ENCODE peak calls at places on chromosomes 1 and 21, in six cellular contexts. One of them, this sample, is unnamed. For H3K4me1, the result is how much of the 10 kb centered on the place peaks cover.

GRCh38 chr1:181514298-181515290 is 31.3 kb downstream of the CACNA1E start:
- DNase-seq in tibial nerve: no peak
- DNase-seq in HCT116: no peak
- DNase-seq in HepG2: no peak
- DNase-seq in heart right ventricle: no peak
- DNase-seq in right cardiac atrium: no peak
- DNase-seq in this sample: no peak

GRCh38 chr1:160859166-160859565 is 3.5 kb downstream of the CD244 start:
- DNase-seq in tibial nerve: no peak
- DNase-seq in right cardiac atrium: no peak
- DNase-seq in HCT116: no peak
- DNase-seq in HepG2: no peak
- DNase-seq in heart right ventricle: no peak
- DNase-seq in this sample: no peak

GRCh38 chr1:107935396-107936064 is 29.4 kb downstream of the VAV3 start:
- DNase-seq in tibial nerve: no peak
- DNase-seq in HCT116: no peak
- DNase-seq in right cardiac atrium: no peak
- DNase-seq in heart right ventricle: no peak
- DNase-seq in HepG2: no peak
- DNase-seq in this sample: no peak

GRCh38 chr1:206736878-206737728 is 33.5 kb upstream of the IL19 start:
- DNase-seq in right cardiac atrium: peak
- DNase-seq in HepG2: no peak
- DNase-seq in tibial nerve: no peak
- DNase-seq in heart right ventricle: no peak
- DNase-seq in HCT116: no peak
- DNase-seq in this sample: no peak

GRCh38 chr1:47554901-47555300 is 117.1 kb downstream of the FOXD2 start:
- DNase-seq in HCT116: no peak
- DNase-seq in tibial nerve: no peak
- DNase-seq in right cardiac atrium: no peak
- DNase-seq in heart right ventricle: no peak
- DNase-seq in HepG2: no peak
- DNase-seq in this sample: no peak

GRCh38 chr1:200805719-200806118 is 67.0 kb downstream of the CAMSAP2 start:
- DNase-seq in heart right ventricle: no peak
- DNase-seq in right cardiac atrium: no peak
- DNase-seq in tibial nerve: no peak
- DNase-seq in HCT116: no peak
- DNase-seq in HepG2: no peak
- DNase-seq in this sample: no peak

GRCh38 chr1:222521299-222522104 is 26.4 kb downstream of the HHIPL2 start:
- DNase-seq in tibial nerve: no peak
- DNase-seq in HepG2: peak
- DNase-seq in heart right ventricle: no peak
- DNase-seq in right cardiac atrium: no peak
- DNase-seq in HCT116: no peak
- DNase-seq in this sample: no peak

GRCh38 chr1:30601316-30602085 is 121.9 kb downstream of the MATN1 start:
- DNase-seq in HepG2: no peak
- DNase-seq in heart right ventricle: no peak
- DNase-seq in HCT116: no peak
- DNase-seq in tibial nerve: no peak
- DNase-seq in right cardiac atrium: no peak
- DNase-seq in this sample: no peak

GRCh38 chr1:201758508-201759050 is 70.4 kb upstream of the IPO9 start:
- DNase-seq in tibial nerve: no peak
- DNase-seq in HepG2: no peak
- DNase-seq in heart right ventricle: no peak
- DNase-seq in right cardiac atrium: no peak
- DNase-seq in HCT116: no peak
- DNase-seq in this sample: no peak

GRCh38 chr21:44939532-44940115 is at the start of gene SLX9:
- DNase-seq in HepG2: peak
- DNase-seq in right cardiac atrium: peak
- DNase-seq in HCT116: peak
- DNase-seq in tibial nerve: no peak
- DNase-seq in heart right ventricle: peak
- DNase-seq in this sample: peak

GRCh38 chr1:53410100-53410541 is 49.1 kb upstream of the DMRTB1 start:
- DNase-seq in tibial nerve: no peak
- DNase-seq in HCT116: no peak
- DNase-seq in HepG2: no peak
- DNase-seq in right cardiac atrium: no peak
- DNase-seq in heart right ventricle: no peak
- DNase-seq in this sample: no peak

GRCh38 chr1:96804649-96805048 is 83.1 kb downstream of the PTBP2 start:
- DNase-seq in tibial nerve: no peak
- DNase-seq in heart right ventricle: no peak
- DNase-seq in HepG2: no peak
- DNase-seq in HCT116: no peak
- DNase-seq in right cardiac atrium: peak
- DNase-seq in this sample: no peak

GRCh38 chr1:55980574-55980973 is 598.8 kb downstream of the PLPP3 start:
- DNase-seq in heart right ventricle: no peak
- DNase-seq in HCT116: no peak
- DNase-seq in HepG2: no peak
- DNase-seq in tibial nerve: no peak
- DNase-seq in right cardiac atrium: no peak
- DNase-seq in this sample: no peak

GRCh38 chr1:52603301-52603675 is 1.1 kb downstream of the GPX7 start:
- DNase-seq in HCT116: no peak
- DNase-seq in HepG2: no peak
- DNase-seq in heart right ventricle: no peak
- DNase-seq in right cardiac atrium: no peak
- DNase-seq in tibial nerve: no peak
- DNase-seq in this sample: peak

GRCh38 chr21:45383111-45383614 is 21.8 kb upstream of the COL18A1 start:
- DNase-seq in right cardiac atrium: peak
- DNase-seq in HepG2: peak
- DNase-seq in heart right ventricle: no peak
- DNase-seq in tibial nerve: no peak
- DNase-seq in HCT116: no peak
- DNase-seq in this sample: peak

GRCh38 chr1:116821763-116822162 is 67.5 kb downstream of the CD2 start:
- DNase-seq in tibial nerve: no peak
- DNase-seq in HepG2: no peak
- DNase-seq in right cardiac atrium: no peak
- DNase-seq in HCT116: no peak
- DNase-seq in heart right ventricle: no peak
- DNase-seq in this sample: no peak

GRCh38 chr1:77631751-77632150 is 50.7 kb downstream of the ZZZ3 start:
- DNase-seq in HepG2: no peak
- DNase-seq in tibial nerve: no peak
- DNase-seq in heart right ventricle: no peak
- DNase-seq in HCT116: no peak
- DNase-seq in right cardiac atrium: no peak
- DNase-seq in this sample: no peak

GRCh38 chr1:209653915-209654351 is 1.7 kb upstream of the LAMB3 start:
- DNase-seq in heart right ventricle: no peak
- DNase-seq in HepG2: peak
- DNase-seq in tibial nerve: no peak
- DNase-seq in HCT116: no peak
- DNase-seq in right cardiac atrium: no peak
- DNase-seq in this sample: no peak

GRCh38 chr1:209652121-209652742 is at the start of gene LAMB3:
- DNase-seq in heart right ventricle: no peak
- DNase-seq in HepG2: no peak
- DNase-seq in tibial nerve: no peak
- DNase-seq in HCT116: peak
- DNase-seq in right cardiac atrium: no peak
- DNase-seq in this sample: no peak

GRCh38 chr1:209651148-209651547 is 1.1 kb downstream of the LAMB3 start:
- DNase-seq in right cardiac atrium: peak
- DNase-seq in HepG2: no peak
- DNase-seq in heart right ventricle: peak
- DNase-seq in HCT116: peak
- DNase-seq in tibial nerve: no peak
- DNase-seq in this sample: no peak

GRCh38 chr1:209655412-209655811 is 3.2 kb upstream of the LAMB3 start:
- DNase-seq in tibial nerve: no peak
- DNase-seq in heart right ventricle: no peak
- DNase-seq in right cardiac atrium: no peak
- DNase-seq in HCT116: no peak
- DNase-seq in HepG2: no peak
- DNase-seq in this sample: no peak

GRCh38 chr1:209652873-209653401 is 712 bp upstream of the LAMB3 start:
- DNase-seq in tibial nerve: peak
- DNase-seq in HepG2: peak
- DNase-seq in right cardiac atrium: peak
- DNase-seq in HCT116: peak
- DNase-seq in heart right ventricle: peak
- DNase-seq in this sample: peak
- H3K4me1 ChIP-seq in tibial nerve: half or more
- H3K4me1 ChIP-seq in HepG2: under half
- H3K4me1 ChIP-seq in right cardiac atrium: under half
- H3K4me1 ChIP-seq in HCT116: half or more
- H3K4me1 ChIP-seq in heart right ventricle: under half
- H3K4me1 ChIP-seq in this sample: under half

GRCh38 chr1:207890136-207890738 is 20.7 kb downstream of the CD34 start:
- DNase-seq in HCT116: no peak
- DNase-seq in tibial nerve: peak
- DNase-seq in right cardiac atrium: peak
- DNase-seq in HepG2: no peak
- DNase-seq in heart right ventricle: peak
- DNase-seq in this sample: peak

GRCh38 chr1:207887542-207887941 is 23.4 kb downstream of the CD34 start:
- DNase-seq in heart right ventricle: no peak
- DNase-seq in HepG2: no peak
- DNase-seq in right cardiac atrium: no peak
- DNase-seq in HCT116: no peak
- DNase-seq in tibial nerve: no peak
- DNase-seq in this sample: no peak

GRCh38 chr1:207891148-207891547 is 19.8 kb downstream of the CD34 start:
- DNase-seq in HepG2: no peak
- DNase-seq in right cardiac atrium: no peak
- DNase-seq in heart right ventricle: no peak
- DNase-seq in HCT116: no peak
- DNase-seq in tibial nerve: no peak
- DNase-seq in this sample: no peak

GRCh38 chr1:207886227-207886626 is 24.7 kb downstream of the CD34 start:
- DNase-seq in HepG2: no peak
- DNase-seq in HCT116: no peak
- DNase-seq in right cardiac atrium: no peak
- DNase-seq in tibial nerve: no peak
- DNase-seq in heart right ventricle: no peak
- DNase-seq in this sample: no peak

GRCh38 chr1:207888647-207889046 is 22.3 kb downstream of the CD34 start:
- DNase-seq in heart right ventricle: no peak
- DNase-seq in HepG2: no peak
- DNase-seq in HCT116: no peak
- DNase-seq in tibial nerve: peak
- DNase-seq in right cardiac atrium: peak
- DNase-seq in this sample: no peak
- H3K4me1 ChIP-seq in heart right ventricle: half or more
- H3K4me1 ChIP-seq in HepG2: under half
- H3K4me1 ChIP-seq in HCT116: under half
- H3K4me1 ChIP-seq in tibial nerve: half or more
- H3K4me1 ChIP-seq in right cardiac atrium: under half
- H3K4me1 ChIP-seq in this sample: under half

DNA sequence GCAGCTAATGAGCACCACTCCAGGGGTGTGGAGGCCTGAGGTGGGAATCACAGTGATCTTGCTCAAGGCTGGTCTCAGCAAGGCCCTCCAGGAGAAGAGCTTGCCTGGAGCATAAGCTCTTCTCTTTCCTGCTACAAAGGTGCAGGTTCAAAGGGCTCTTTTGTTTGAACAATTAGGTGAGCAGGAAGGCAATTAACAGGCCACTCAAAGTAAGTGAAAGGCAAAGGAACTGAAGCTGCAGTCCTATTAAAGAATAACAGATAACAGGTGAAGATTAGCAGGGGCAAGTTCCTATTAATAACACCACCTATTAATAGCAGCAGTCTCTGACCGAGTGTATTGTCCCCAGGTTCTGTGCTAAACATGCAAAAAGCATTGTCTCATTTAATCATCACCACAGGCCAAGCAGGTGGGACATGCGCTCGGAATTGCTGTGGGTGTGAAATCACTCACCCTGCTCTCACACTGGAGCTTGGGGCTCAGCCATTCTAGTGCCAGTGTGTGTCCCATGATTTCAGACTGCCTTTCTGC is 113.8 kb downstream of the RHOU start:
- DNase-seq in HepG2: peak
- DNase-seq in right cardiac atrium: no peak
- DNase-seq in HCT116: no peak
- DNase-seq in heart right ventricle: no peak
- DNase-seq in tibial nerve: no peak
- DNase-seq in this sample: no peak
- H3K4me1 ChIP-seq in HepG2: half or more
- H3K4me1 ChIP-seq in right cardiac atrium: under half
- H3K4me1 ChIP-seq in HCT116: under half
- H3K4me1 ChIP-seq in heart right ventricle: under half
- H3K4me1 ChIP-seq in tibial nerve: under half
- H3K4me1 ChIP-seq in this sample: under half

GRCh38 chr1:225517697-225518096 is 89.9 kb upstream of the LBR start:
- DNase-seq in HepG2: no peak
- DNase-seq in right cardiac atrium: no peak
- DNase-seq in tibial nerve: no peak
- DNase-seq in heart right ventricle: no peak
- DNase-seq in HCT116: no peak
- DNase-seq in this sample: no peak

GRCh38 chr1:225519166-225519863 is 91.5 kb upstream of the LBR start:
- DNase-seq in heart right ventricle: no peak
- DNase-seq in tibial nerve: no peak
- DNase-seq in HepG2: no peak
- DNase-seq in HCT116: no peak
- DNase-seq in right cardiac atrium: peak
- DNase-seq in this sample: no peak

GRCh38 chr1:225517221-225517620 is 89.4 kb upstream of the LBR start:
- DNase-seq in tibial nerve: no peak
- DNase-seq in HCT116: no peak
- DNase-seq in heart right ventricle: no peak
- DNase-seq in right cardiac atrium: no peak
- DNase-seq in HepG2: no peak
- DNase-seq in this sample: no peak

GRCh38 chr1:225523214-225523613 is 95.4 kb upstream of the LBR start:
- DNase-seq in right cardiac atrium: no peak
- DNase-seq in tibial nerve: no peak
- DNase-seq in heart right ventricle: no peak
- DNase-seq in HCT116: no peak
- DNase-seq in HepG2: no peak
- DNase-seq in this sample: no peak

DNA sequence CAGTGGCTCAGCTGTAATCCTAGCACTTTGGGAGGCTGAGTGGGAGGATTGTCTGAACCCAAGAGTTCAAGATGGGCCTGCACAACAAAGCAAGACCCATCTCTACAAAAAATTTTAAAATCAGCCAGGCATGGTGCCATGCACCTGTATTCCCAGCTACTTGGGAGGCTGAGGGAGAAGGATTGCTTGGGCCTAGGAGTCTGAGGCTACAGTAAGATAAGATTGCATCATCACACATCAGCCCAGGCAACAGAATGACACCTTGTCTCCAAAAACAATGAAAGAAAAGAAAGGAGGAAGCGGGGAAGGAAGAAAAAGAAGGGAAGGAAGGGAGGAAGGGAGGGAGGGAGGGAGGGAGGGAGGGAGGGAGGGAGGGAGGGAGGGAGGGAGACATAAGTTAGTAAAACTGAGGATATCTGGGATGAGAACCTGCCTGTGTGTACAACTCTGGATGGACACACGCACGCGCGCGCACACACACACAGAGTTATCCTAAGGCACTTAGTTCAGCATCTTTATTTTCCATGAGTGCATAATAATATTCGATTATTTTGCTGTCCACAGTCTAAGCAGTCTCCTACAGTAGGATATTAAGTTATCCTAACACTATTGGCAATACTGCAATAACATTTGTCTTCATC is 92.9 kb upstream of the LBR start:
- DNase-seq in right cardiac atrium: no peak
- DNase-seq in HepG2: no peak
- DNase-seq in tibial nerve: no peak
- DNase-seq in heart right ventricle: no peak
- DNase-seq in HCT116: no peak
- DNase-seq in this sample: no peak
- H3K4me1 ChIP-seq in right cardiac atrium: under half
- H3K4me1 ChIP-seq in HepG2: under half
- H3K4me1 ChIP-seq in tibial nerve: under half
- H3K4me1 ChIP-seq in heart right ventricle: under half
- H3K4me1 ChIP-seq in HCT116: under half
- H3K4me1 ChIP-seq in this sample: under half

This sample was measured in ovary.